ENCODE peak calls at places on chromosomes 5 and 9, in eight cellular contexts. One of them, this sample, is unnamed.

GRCh38 chr9:70003786-70004185 is 39.9 kb upstream of the MAMDC2 start:
- DNase-seq in breast epithelium: no peak
- DNase-seq in IMR-90: peak
- DNase-seq in sigmoid colon: no peak
- DNase-seq in H1: no peak
- DNase-seq in HepG2: no peak
- DNase-seq in uterus: no peak
- DNase-seq in HCT116: no peak
- DNase-seq in this sample: no peak

GRCh38 chr5:51156838-51157237 is 226.4 kb upstream of the ISL1 start:
- DNase-seq in breast epithelium: no peak
- DNase-seq in IMR-90: no peak
- DNase-seq in sigmoid colon: no peak
- DNase-seq in H1: no peak
- DNase-seq in HepG2: no peak
- DNase-seq in uterus: no peak
- DNase-seq in HCT116: no peak
- DNase-seq in this sample: no peak

GRCh38 chr9:120306088-120306487 is 273.9 kb downstream of the CDK5RAP2 start:
- DNase-seq in breast epithelium: no peak
- DNase-seq in IMR-90: no peak
- DNase-seq in sigmoid colon: no peak
- DNase-seq in H1: no peak
- DNase-seq in HepG2: no peak
- DNase-seq in uterus: no peak
- DNase-seq in HCT116: no peak
- DNase-seq in this sample: peak

GRCh38 chr5:144028644-144029043 is 141.8 kb downstream of the YIPF5 start:
- DNase-seq in breast epithelium: no peak
- DNase-seq in IMR-90: peak
- DNase-seq in sigmoid colon: no peak
- DNase-seq in H1: no peak
- DNase-seq in HepG2: no peak
- DNase-seq in uterus: no peak
- DNase-seq in HCT116: no peak
- DNase-seq in this sample: no peak

GRCh38 chr9:5557606-5558587 is 47.6 kb downstream of the PDCD1LG2 start:
- DNase-seq in breast epithelium: no peak
- DNase-seq in IMR-90: no peak
- DNase-seq in sigmoid colon: no peak
- DNase-seq in H1: no peak
- DNase-seq in HepG2: no peak
- DNase-seq in uterus: no peak
- DNase-seq in HCT116: no peak
- DNase-seq in this sample: no peak

GRCh38 chr9:131117111-131117761 is 8.2 kb upstream of the NUP214 start:
- DNase-seq in breast epithelium: no peak
- DNase-seq in IMR-90: no peak
- DNase-seq in sigmoid colon: peak
- DNase-seq in H1: no peak
- DNase-seq in HepG2: no peak
- DNase-seq in uterus: no peak
- DNase-seq in HCT116: no peak
- DNase-seq in this sample: no peak

GRCh38 chr9:94937214-94937903 is 210.9 kb downstream of the AOPEP start:
- DNase-seq in breast epithelium: no peak
- DNase-seq in IMR-90: peak
- DNase-seq in sigmoid colon: no peak
- DNase-seq in H1: no peak
- DNase-seq in HepG2: no peak
- DNase-seq in uterus: no peak
- DNase-seq in HCT116: no peak
- DNase-seq in this sample: no peak

GRCh38 chr5:91280942-91281269 is 102.2 kb downstream of the ARRDC3 start:
- DNase-seq in breast epithelium: no peak
- DNase-seq in IMR-90: no peak
- DNase-seq in sigmoid colon: no peak
- DNase-seq in H1: no peak
- DNase-seq in HepG2: no peak
- DNase-seq in uterus: no peak
- DNase-seq in HCT116: peak
- DNase-seq in this sample: no peak

GRCh38 chr9:126321742-126322141 is 4.9 kb upstream of the MVB12B start:
- DNase-seq in breast epithelium: no peak
- DNase-seq in IMR-90: no peak
- DNase-seq in sigmoid colon: no peak
- DNase-seq in H1: no peak
- DNase-seq in HepG2: no peak
- DNase-seq in uterus: no peak
- DNase-seq in HCT116: no peak
- DNase-seq in this sample: no peak

GRCh38 chr5:6858419-6858818 is 145.2 kb downstream of the TENT4A start:
- DNase-seq in breast epithelium: no peak
- DNase-seq in IMR-90: no peak
- DNase-seq in sigmoid colon: no peak
- DNase-seq in H1: no peak
- DNase-seq in HepG2: no peak
- DNase-seq in uterus: no peak
- DNase-seq in HCT116: no peak
- DNase-seq in this sample: no peak

GRCh38 chr9:124342946-124343485 is 72.2 kb downstream of the PSMB7 start:
- DNase-seq in breast epithelium: peak
- DNase-seq in IMR-90: peak
- DNase-seq in sigmoid colon: peak
- DNase-seq in H1: no peak
- DNase-seq in HepG2: no peak
- DNase-seq in uterus: peak
- DNase-seq in HCT116: no peak
- DNase-seq in this sample: peak

GRCh38 chr5:100311811-100312210 is 223.4 kb upstream of the FAM174A start:
- DNase-seq in breast epithelium: no peak
- DNase-seq in IMR-90: no peak
- DNase-seq in sigmoid colon: no peak
- DNase-seq in H1: no peak
- DNase-seq in HepG2: no peak
- DNase-seq in uterus: no peak
- DNase-seq in HCT116: no peak
- DNase-seq in this sample: no peak

GRCh38 chr5:168531191-168531590 is 2.1 kb downstream of the FBLL1 start:
- DNase-seq in breast epithelium: no peak
- DNase-seq in IMR-90: no peak
- DNase-seq in sigmoid colon: no peak
- DNase-seq in H1: no peak
- DNase-seq in HepG2: no peak
- DNase-seq in uterus: no peak
- DNase-seq in HCT116: no peak
- DNase-seq in this sample: no peak

GRCh38 chr5:171155621-171156020 is 153.4 kb upstream of the TLX3 start:
- DNase-seq in breast epithelium: no peak
- DNase-seq in IMR-90: peak
- DNase-seq in sigmoid colon: no peak
- DNase-seq in H1: no peak
- DNase-seq in HepG2: no peak
- DNase-seq in uterus: no peak
- DNase-seq in HCT116: no peak
- DNase-seq in this sample: no peak

GRCh38 chr5:4614088-4614487 is 526.0 kb upstream of the ADAMTS16 start:
- DNase-seq in breast epithelium: no peak
- DNase-seq in IMR-90: no peak
- DNase-seq in sigmoid colon: no peak
- DNase-seq in H1: no peak
- DNase-seq in HepG2: no peak
- DNase-seq in uterus: no peak
- DNase-seq in HCT116: no peak
- DNase-seq in this sample: no peak

GRCh38 chr5:172005708-172006377 is 595 bp downstream of the FBXW11 start:
- DNase-seq in breast epithelium: peak
- DNase-seq in IMR-90: no peak
- DNase-seq in sigmoid colon: peak
- DNase-seq in H1: no peak
- DNase-seq in HepG2: peak
- DNase-seq in uterus: peak
- DNase-seq in HCT116: no peak
- DNase-seq in this sample: no peak

GRCh38 chr9:96574931-96575351 is 44.7 kb downstream of the CDC14B start:
- DNase-seq in breast epithelium: no peak
- DNase-seq in IMR-90: no peak
- DNase-seq in sigmoid colon: no peak
- DNase-seq in H1: no peak
- DNase-seq in HepG2: peak
- DNase-seq in uterus: no peak
- DNase-seq in HCT116: no peak
- DNase-seq in this sample: no peak

GRCh38 chr5:120655828-120656435 is 191.8 kb downstream of the PRR16 start:
- DNase-seq in breast epithelium: no peak
- DNase-seq in IMR-90: peak
- DNase-seq in sigmoid colon: no peak
- DNase-seq in H1: no peak
- DNase-seq in HepG2: peak
- DNase-seq in uterus: no peak
- DNase-seq in HCT116: peak
- DNase-seq in this sample: no peak

GRCh38 chr5:169701910-169702451 is 64.9 kb downstream of the DOCK2 start:
- DNase-seq in breast epithelium: no peak
- DNase-seq in IMR-90: peak
- DNase-seq in sigmoid colon: no peak
- DNase-seq in H1: no peak
- DNase-seq in HepG2: no peak
- DNase-seq in uterus: no peak
- DNase-seq in HCT116: no peak
- DNase-seq in this sample: no peak

GRCh38 chr5:31861601-31862000 is 222.7 kb downstream of the PDZD2 start:
- DNase-seq in breast epithelium: no peak
- DNase-seq in IMR-90: no peak
- DNase-seq in sigmoid colon: no peak
- DNase-seq in H1: no peak
- DNase-seq in HepG2: no peak
- DNase-seq in uterus: no peak
- DNase-seq in HCT116: no peak
- DNase-seq in this sample: no peak

GRCh38 chr9:127311239-127311741 is 46.7 kb downstream of the GARNL3 start:
- DNase-seq in breast epithelium: no peak
- DNase-seq in IMR-90: peak
- DNase-seq in sigmoid colon: no peak
- DNase-seq in H1: no peak
- DNase-seq in HepG2: peak
- DNase-seq in uterus: peak
- DNase-seq in HCT116: peak
- DNase-seq in this sample: no peak

DNA sequence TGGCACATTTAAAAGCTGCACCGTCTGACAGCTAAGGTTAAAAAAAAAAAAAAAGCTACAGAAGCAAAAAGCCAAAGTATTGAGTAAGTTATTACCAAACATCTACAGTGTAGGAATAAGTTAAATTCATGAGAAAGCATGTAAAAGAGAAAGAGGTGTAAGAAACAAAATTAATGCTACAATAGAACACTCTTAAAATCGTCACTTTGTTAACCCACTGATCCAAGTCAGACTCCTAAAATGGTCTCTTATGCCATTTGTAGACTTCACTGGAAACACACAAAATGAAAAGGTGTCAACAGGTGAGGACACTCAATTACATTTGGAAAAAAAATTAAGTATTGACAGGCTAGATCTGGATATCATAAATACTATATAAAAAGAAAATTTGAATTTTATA is 120.2 kb downstream of the SSBP2 start:
- DNase-seq in breast epithelium: no peak
- DNase-seq in IMR-90: no peak
- DNase-seq in sigmoid colon: no peak
- DNase-seq in H1: no peak
- DNase-seq in HepG2: no peak
- DNase-seq in uterus: no peak
- DNase-seq in HCT116: no peak
- DNase-seq in this sample: no peak
- TF ChIP-seq POLR2A in breast epithelium: no peak
- TF ChIP-seq POLR2A in IMR-90: no peak
- TF ChIP-seq POLR2A in sigmoid colon: no peak
- TF ChIP-seq POLR2A in H1: no peak
- TF ChIP-seq POLR2A in HepG2: no peak
- TF ChIP-seq POLR2A in uterus: no peak
- TF ChIP-seq POLR2A in HCT116: no peak
- TF ChIP-seq POLR2A in this sample: no peak

GRCh38 chr5:57456056-57456455 is 26.6 kb downstream of the ACTBL2 start:
- DNase-seq in breast epithelium: peak
- DNase-seq in IMR-90: no peak
- DNase-seq in sigmoid colon: no peak
- DNase-seq in H1: no peak
- DNase-seq in HepG2: peak
- DNase-seq in uterus: no peak
- DNase-seq in HCT116: no peak
- DNase-seq in this sample: no peak
- TF ChIP-seq POLR2A in breast epithelium: no peak
- TF ChIP-seq POLR2A in IMR-90: no peak
- TF ChIP-seq POLR2A in sigmoid colon: no peak
- TF ChIP-seq POLR2A in H1: no peak
- TF ChIP-seq POLR2A in HepG2: no peak
- TF ChIP-seq POLR2A in uterus: no peak
- TF ChIP-seq POLR2A in HCT116: no peak
- TF ChIP-seq POLR2A in this sample: no peak

DNA sequence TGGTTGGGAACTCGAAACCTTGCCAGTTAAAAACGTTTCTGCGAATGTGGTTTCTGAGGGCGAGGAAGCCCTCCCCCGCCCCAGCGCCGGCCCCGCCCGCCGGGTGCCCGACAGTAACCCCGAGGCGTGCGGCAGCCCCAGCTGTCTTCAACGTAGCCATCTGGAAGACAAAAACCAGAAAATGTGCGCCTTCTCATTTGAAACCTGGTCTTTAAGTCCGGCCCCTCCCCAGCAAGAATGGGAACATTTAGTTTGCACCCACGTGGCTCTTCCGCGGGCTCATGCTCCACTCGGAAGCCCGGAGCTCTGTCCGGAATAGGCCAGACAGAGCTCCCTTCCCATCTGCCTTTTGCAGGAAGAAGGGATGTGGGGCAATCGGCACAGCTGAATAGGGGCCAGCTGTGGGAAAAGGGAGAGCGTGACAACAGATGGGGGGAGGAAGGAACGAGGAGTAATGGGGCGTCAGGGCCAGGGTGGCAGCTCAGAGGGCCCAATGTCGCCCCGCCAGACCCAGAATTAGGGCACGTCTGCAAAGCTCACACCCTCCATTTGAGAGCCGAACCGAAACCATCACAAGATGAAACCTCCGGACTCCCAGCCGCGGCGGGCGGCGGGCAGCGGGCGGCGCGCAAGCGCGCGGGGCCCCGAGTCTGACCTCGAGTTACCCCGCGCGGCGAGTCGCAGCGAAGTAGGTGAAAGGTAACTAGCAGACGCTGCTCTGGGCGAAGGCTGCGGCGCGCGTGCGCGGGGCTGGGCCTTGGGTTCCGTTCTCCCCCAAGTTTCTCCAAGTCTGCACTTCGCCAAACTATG is 63.4 kb upstream of the ABCA1 start:
- DNase-seq in breast epithelium: peak
- DNase-seq in IMR-90: peak
- DNase-seq in sigmoid colon: peak
- DNase-seq in H1: no peak
- DNase-seq in HepG2: peak
- DNase-seq in uterus: peak
- DNase-seq in HCT116: peak
- DNase-seq in this sample: peak
- TF ChIP-seq POLR2A in breast epithelium: no peak
- TF ChIP-seq POLR2A in IMR-90: peak
- TF ChIP-seq POLR2A in sigmoid colon: no peak
- TF ChIP-seq POLR2A in H1: peak
- TF ChIP-seq POLR2A in HepG2: no peak
- TF ChIP-seq POLR2A in uterus: peak
- TF ChIP-seq POLR2A in HCT116: no peak
- TF ChIP-seq POLR2A in this sample: no peak

GRCh38 chr5:95641803-95642220 is 4.8 kb upstream of the RFESD start:
- DNase-seq in breast epithelium: peak
- DNase-seq in IMR-90: peak
- DNase-seq in sigmoid colon: no peak
- DNase-seq in H1: no peak
- DNase-seq in HepG2: peak
- DNase-seq in uterus: peak
- DNase-seq in HCT116: no peak
- DNase-seq in this sample: no peak
- TF ChIP-seq POLR2A in breast epithelium: no peak
- TF ChIP-seq POLR2A in IMR-90: no peak
- TF ChIP-seq POLR2A in sigmoid colon: no peak
- TF ChIP-seq POLR2A in H1: no peak
- TF ChIP-seq POLR2A in HepG2: no peak
- TF ChIP-seq POLR2A in uterus: no peak
- TF ChIP-seq POLR2A in HCT116: no peak
- TF ChIP-seq POLR2A in this sample: no peak